ENCODE peak calls at places on chromosomes 5 and 9, in seven cellular contexts. One of them, this sample, is unnamed.

GRCh38 chr5:116374434-116374852 is 200.2 kb downstream of the SEMA6A start:
- DNase-seq in suprapubic skin: no peak
- DNase-seq in lower lobe of right lung: no peak
- DNase-seq in OCI-LY7: no peak
- DNase-seq in fibroblast of mammary gland: no peak
- DNase-seq in psoas muscle: no peak
- DNase-seq in CD4-positive, alpha-beta memory T cell: no peak
- DNase-seq in this sample: no peak

GRCh38 chr5:132419517-132420468 is 50.3 kb downstream of the SLC22A5 start:
- DNase-seq in suprapubic skin: no peak
- DNase-seq in lower lobe of right lung: peak; percentile 80
- DNase-seq in OCI-LY7: peak; percentile 82
- DNase-seq in fibroblast of mammary gland: peak; percentile 71
- DNase-seq in psoas muscle: peak; percentile 83
- DNase-seq in CD4-positive, alpha-beta memory T cell: peak; percentile 64
- DNase-seq in this sample: peak; percentile 81

GRCh38 chr5:67095346-67095871 is 101.2 kb downstream of the CD180 start:
- DNase-seq in suprapubic skin: peak; percentile 85
- DNase-seq in lower lobe of right lung: peak; percentile 56
- DNase-seq in OCI-LY7: no peak
- DNase-seq in fibroblast of mammary gland: peak; percentile 69
- DNase-seq in psoas muscle: peak; percentile 82
- DNase-seq in CD4-positive, alpha-beta memory T cell: no peak
- DNase-seq in this sample: no peak

GRCh38 chr9:19788614-19789271 is at the start of gene SLC24A2:
- DNase-seq in suprapubic skin: no peak
- DNase-seq in lower lobe of right lung: no peak
- DNase-seq in OCI-LY7: no peak
- DNase-seq in fibroblast of mammary gland: no peak
- DNase-seq in psoas muscle: no peak
- DNase-seq in CD4-positive, alpha-beta memory T cell: no peak
- DNase-seq in this sample: peak; percentile 1

GRCh38 chr9:96040591-96041461 is 165.3 kb downstream of the ERCC6L2 start:
- DNase-seq in suprapubic skin: no peak
- DNase-seq in lower lobe of right lung: no peak
- DNase-seq in OCI-LY7: no peak
- DNase-seq in fibroblast of mammary gland: no peak
- DNase-seq in psoas muscle: no peak
- DNase-seq in CD4-positive, alpha-beta memory T cell: no peak
- DNase-seq in this sample: no peak

GRCh38 chr5:100623719-100624118 is 88.5 kb downstream of the FAM174A start:
- DNase-seq in suprapubic skin: no peak
- DNase-seq in lower lobe of right lung: no peak
- DNase-seq in OCI-LY7: peak; percentile 46
- DNase-seq in fibroblast of mammary gland: peak; percentile 49
- DNase-seq in psoas muscle: no peak
- DNase-seq in CD4-positive, alpha-beta memory T cell: peak; percentile 33
- DNase-seq in this sample: no peak

GRCh38 chr5:35926389-35927051 is 11.9 kb downstream of the CAPSL start:
- DNase-seq in suprapubic skin: no peak
- DNase-seq in lower lobe of right lung: no peak
- DNase-seq in OCI-LY7: peak; percentile 80
- DNase-seq in fibroblast of mammary gland: peak; percentile 58
- DNase-seq in psoas muscle: no peak
- DNase-seq in CD4-positive, alpha-beta memory T cell: peak; percentile 70
- DNase-seq in this sample: no peak

GRCh38 chr5:173035904-173036707 is 20.0 kb upstream of the CREBRF start:
- DNase-seq in suprapubic skin: no peak
- DNase-seq in lower lobe of right lung: peak; percentile 66
- DNase-seq in OCI-LY7: peak; percentile 45
- DNase-seq in fibroblast of mammary gland: no peak
- DNase-seq in psoas muscle: no peak
- DNase-seq in CD4-positive, alpha-beta memory T cell: no peak
- DNase-seq in this sample: peak; percentile 71

GRCh38 chr9:79686381-79687130 is 114.8 kb downstream of the TLE4 start:
- DNase-seq in suprapubic skin: no peak
- DNase-seq in lower lobe of right lung: no peak
- DNase-seq in OCI-LY7: no peak
- DNase-seq in fibroblast of mammary gland: peak; percentile 93
- DNase-seq in psoas muscle: peak; percentile 54
- DNase-seq in CD4-positive, alpha-beta memory T cell: no peak
- DNase-seq in this sample: no peak

GRCh38 chr9:18928711-18929110 is 104.3 kb downstream of the SAXO1 start:
- DNase-seq in suprapubic skin: no peak
- DNase-seq in lower lobe of right lung: no peak
- DNase-seq in OCI-LY7: no peak
- DNase-seq in fibroblast of mammary gland: no peak
- DNase-seq in psoas muscle: no peak
- DNase-seq in CD4-positive, alpha-beta memory T cell: no peak
- DNase-seq in this sample: no peak

GRCh38 chr5:83077662-83078261 is 415 bp downstream of the XRCC4 start:
- DNase-seq in suprapubic skin: no peak
- DNase-seq in lower lobe of right lung: no peak
- DNase-seq in OCI-LY7: peak; percentile 24
- DNase-seq in fibroblast of mammary gland: peak; percentile 43
- DNase-seq in psoas muscle: no peak
- DNase-seq in CD4-positive, alpha-beta memory T cell: no peak
- DNase-seq in this sample: no peak

GRCh38 chr9:129379181-129379836 is 201.2 kb upstream of the IER5L start:
- DNase-seq in suprapubic skin: no peak
- DNase-seq in lower lobe of right lung: no peak
- DNase-seq in OCI-LY7: no peak
- DNase-seq in fibroblast of mammary gland: no peak
- DNase-seq in psoas muscle: no peak
- DNase-seq in CD4-positive, alpha-beta memory T cell: no peak
- DNase-seq in this sample: no peak

GRCh38 chr5:133896873-133897272 is 71.6 kb downstream of the C5orf15 start:
- DNase-seq in suprapubic skin: no peak
- DNase-seq in lower lobe of right lung: no peak
- DNase-seq in OCI-LY7: no peak
- DNase-seq in fibroblast of mammary gland: no peak
- DNase-seq in psoas muscle: no peak
- DNase-seq in CD4-positive, alpha-beta memory T cell: no peak
- DNase-seq in this sample: no peak

GRCh38 chr5:147400836-147401235 is 109.0 kb downstream of the DPYSL3 start:
- DNase-seq in suprapubic skin: no peak
- DNase-seq in lower lobe of right lung: no peak
- DNase-seq in OCI-LY7: no peak
- DNase-seq in fibroblast of mammary gland: peak; percentile 51
- DNase-seq in psoas muscle: no peak
- DNase-seq in CD4-positive, alpha-beta memory T cell: no peak
- DNase-seq in this sample: no peak

GRCh38 chr9:136309101-136309801 is 5.4 kb upstream of the CCDC187 start:
- DNase-seq in suprapubic skin: no peak
- DNase-seq in lower lobe of right lung: no peak
- DNase-seq in OCI-LY7: no peak
- DNase-seq in fibroblast of mammary gland: no peak
- DNase-seq in psoas muscle: no peak
- DNase-seq in CD4-positive, alpha-beta memory T cell: no peak
- DNase-seq in this sample: peak; percentile 48

GRCh38 chr5:78706381-78706780 is 57.8 kb upstream of the LHFPL2 start:
- DNase-seq in suprapubic skin: no peak
- DNase-seq in lower lobe of right lung: no peak
- DNase-seq in OCI-LY7: no peak
- DNase-seq in fibroblast of mammary gland: no peak
- DNase-seq in psoas muscle: no peak
- DNase-seq in CD4-positive, alpha-beta memory T cell: no peak
- DNase-seq in this sample: no peak

GRCh38 chr5:56257010-56257409 is 23.9 kb upstream of the ANKRD55 start:
- DNase-seq in suprapubic skin: no peak
- DNase-seq in lower lobe of right lung: no peak
- DNase-seq in OCI-LY7: no peak
- DNase-seq in fibroblast of mammary gland: no peak
- DNase-seq in psoas muscle: no peak
- DNase-seq in CD4-positive, alpha-beta memory T cell: no peak
- DNase-seq in this sample: no peak

GRCh38 chr5:143543358-143544255 is 140.1 kb upstream of the NR3C1 start:
- DNase-seq in suprapubic skin: no peak
- DNase-seq in lower lobe of right lung: no peak
- DNase-seq in OCI-LY7: no peak
- DNase-seq in fibroblast of mammary gland: peak; percentile 80
- DNase-seq in psoas muscle: no peak
- DNase-seq in CD4-positive, alpha-beta memory T cell: no peak
- DNase-seq in this sample: no peak

GRCh38 chr9:109441296-109441695 is 56.8 kb downstream of the PTPN3 start:
- DNase-seq in suprapubic skin: no peak
- DNase-seq in lower lobe of right lung: no peak
- DNase-seq in OCI-LY7: no peak
- DNase-seq in fibroblast of mammary gland: no peak
- DNase-seq in psoas muscle: no peak
- DNase-seq in CD4-positive, alpha-beta memory T cell: no peak
- DNase-seq in this sample: no peak

DNA sequence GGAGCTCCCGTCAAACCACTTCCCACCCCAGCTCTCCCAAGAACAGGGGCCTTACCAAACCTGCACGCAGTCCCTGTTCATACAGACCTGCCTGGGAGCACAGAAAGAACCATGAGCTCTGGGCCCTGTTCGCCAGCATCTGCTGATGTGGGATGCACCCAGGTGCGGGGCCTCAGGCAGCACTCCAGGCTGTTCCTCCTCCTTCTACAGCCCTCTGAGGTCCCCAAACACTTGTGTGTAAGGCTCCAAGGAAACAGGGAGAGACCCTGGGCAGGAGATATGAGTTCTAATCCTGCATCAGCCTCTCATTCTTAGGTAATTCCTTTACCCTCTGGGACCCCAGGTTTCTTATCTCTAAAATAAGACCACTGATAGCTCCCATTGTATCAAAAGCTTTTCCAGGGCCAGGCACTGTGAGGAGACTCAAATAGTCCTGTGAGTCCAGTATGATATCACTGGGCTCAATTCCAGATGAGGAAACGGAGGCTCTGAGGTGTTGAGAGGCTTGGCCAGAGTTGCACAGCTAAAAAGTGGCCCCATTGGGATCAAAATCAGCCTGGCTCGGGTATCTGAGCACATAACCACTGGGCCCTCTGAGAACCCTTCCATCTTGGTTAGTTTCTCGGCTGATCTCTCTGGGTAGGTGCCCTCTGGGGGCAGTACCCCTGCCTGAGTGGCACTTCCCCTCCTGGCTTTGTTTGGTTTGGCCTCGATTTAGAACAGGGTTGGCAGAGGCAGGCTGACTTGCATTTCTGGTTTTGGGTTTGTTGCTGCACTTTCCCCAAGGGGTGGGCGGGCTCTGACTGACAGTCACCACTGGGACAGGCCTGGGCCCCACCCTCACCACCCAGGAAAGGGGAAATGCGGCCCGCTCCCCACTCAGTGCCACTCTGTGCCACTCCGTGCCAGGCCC is 116.8 kb downstream of the RGS3 start:
- DNase-seq in suprapubic skin: peak; percentile 94
- DNase-seq in lower lobe of right lung: peak; percentile 98
- DNase-seq in OCI-LY7: peak; percentile 58
- DNase-seq in fibroblast of mammary gland: peak; percentile 85
- DNase-seq in psoas muscle: peak; percentile 80
- DNase-seq in CD4-positive, alpha-beta memory T cell: peak; percentile 56
- DNase-seq in this sample: no peak
- H3K4me3 ChIP-seq in suprapubic skin: no peak overlapping the region
- H3K4me3 ChIP-seq in lower lobe of right lung: peak overlapping the region; percentile 46
- H3K4me3 ChIP-seq in OCI-LY7: peak overlapping the region; percentile 52
- H3K4me3 ChIP-seq in fibroblast of mammary gland: no peak overlapping the region
- H3K4me3 ChIP-seq in psoas muscle: no peak overlapping the region
- H3K4me3 ChIP-seq in CD4-positive, alpha-beta memory T cell: peak overlapping the region; percentile 47
- H3K4me3 ChIP-seq in this sample: peak overlapping the region; percentile 29

DNA sequence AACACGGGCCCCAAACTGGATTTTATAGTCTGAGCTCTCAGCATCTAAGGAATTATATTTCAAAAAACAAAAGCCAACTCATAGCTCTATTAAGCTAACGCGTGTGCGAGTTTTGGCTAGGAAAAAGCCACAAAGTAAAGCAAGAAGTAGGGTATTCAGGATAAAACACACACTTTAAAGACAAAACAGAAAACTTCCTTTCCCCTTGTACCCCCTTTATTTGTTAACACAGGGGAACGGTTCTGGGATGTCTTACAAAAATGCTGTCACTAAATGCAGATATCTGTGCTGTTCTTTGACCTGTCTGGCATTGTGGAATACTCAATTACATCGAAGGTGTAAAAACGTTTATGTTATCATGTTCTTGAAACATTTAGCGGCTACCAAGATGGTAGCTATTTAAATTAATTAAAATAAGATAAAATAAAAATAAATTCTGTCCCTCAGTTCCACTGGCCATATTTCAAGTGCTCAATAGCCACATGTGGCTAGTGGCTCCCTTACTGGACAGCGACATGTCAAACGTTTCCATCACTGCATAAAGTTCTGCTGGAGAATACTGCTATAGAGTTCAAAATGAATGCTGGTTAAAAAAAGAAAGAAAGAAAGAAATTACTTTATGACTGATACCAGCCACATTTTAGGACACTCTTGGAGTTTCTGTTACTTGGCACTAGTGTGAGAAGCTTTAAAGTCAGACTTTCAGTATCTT is 7.2 kb upstream of the MEF2C start:
- DNase-seq in suprapubic skin: no peak
- DNase-seq in lower lobe of right lung: no peak
- DNase-seq in OCI-LY7: no peak
- DNase-seq in fibroblast of mammary gland: no peak
- DNase-seq in psoas muscle: no peak
- DNase-seq in CD4-positive, alpha-beta memory T cell: no peak
- DNase-seq in this sample: no peak
- H3K4me3 ChIP-seq in suprapubic skin: peak overlapping the region; percentile 54
- H3K4me3 ChIP-seq in lower lobe of right lung: peak overlapping the region; percentile 63
- H3K4me3 ChIP-seq in OCI-LY7: peak overlapping the region; percentile 57
- H3K4me3 ChIP-seq in fibroblast of mammary gland: peak overlapping the region; percentile 68
- H3K4me3 ChIP-seq in psoas muscle: peak overlapping the region; percentile 76
- H3K4me3 ChIP-seq in CD4-positive, alpha-beta memory T cell: no peak overlapping the region
- H3K4me3 ChIP-seq in this sample: peak overlapping the region; percentile 94

DNA sequence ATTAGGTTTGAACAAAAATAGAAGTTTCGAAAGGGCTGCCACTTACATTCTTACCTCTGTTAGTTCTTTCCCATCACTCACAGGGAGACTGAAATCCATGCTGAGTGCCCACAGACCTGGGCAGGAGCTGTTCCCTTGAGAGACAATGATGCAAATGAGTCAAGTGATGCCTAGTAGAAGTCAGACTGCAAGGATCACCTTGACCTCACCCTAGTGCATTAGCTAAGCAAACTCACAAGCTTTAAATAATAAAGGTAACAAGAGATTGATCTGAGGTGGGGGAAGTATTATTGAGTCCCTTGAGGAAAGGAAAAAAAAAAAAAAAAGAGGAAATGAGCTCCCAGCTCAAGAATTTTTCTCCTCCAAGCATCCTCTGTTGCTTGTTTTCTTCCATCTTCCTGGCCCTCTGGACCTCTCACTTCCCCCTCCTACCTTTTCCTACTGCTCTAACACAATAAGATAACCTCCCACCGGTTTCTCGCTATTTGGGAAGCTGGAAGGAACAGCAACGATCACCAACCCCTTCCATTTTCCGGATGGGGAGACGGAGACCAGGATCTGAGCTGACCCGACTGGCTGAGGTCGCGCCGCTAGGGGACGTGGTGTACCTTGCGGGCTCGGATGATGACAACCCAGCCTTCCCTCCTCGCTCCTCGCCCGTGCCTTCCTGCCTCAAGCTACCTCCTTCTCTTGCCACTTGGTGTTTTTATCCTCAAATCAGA is 2.0 kb downstream of the LPAR1 start:
- DNase-seq in suprapubic skin: peak; percentile 89
- DNase-seq in lower lobe of right lung: peak; percentile 71
- DNase-seq in OCI-LY7: no peak
- DNase-seq in fibroblast of mammary gland: peak; percentile 82
- DNase-seq in psoas muscle: peak; percentile 75
- DNase-seq in CD4-positive, alpha-beta memory T cell: no peak
- DNase-seq in this sample: no peak
- H3K4me3 ChIP-seq in suprapubic skin: peak overlapping the region; percentile 80
- H3K4me3 ChIP-seq in lower lobe of right lung: peak overlapping the region; percentile 69
- H3K4me3 ChIP-seq in OCI-LY7: no peak overlapping the region
- H3K4me3 ChIP-seq in fibroblast of mammary gland: peak overlapping the region; percentile 80
- H3K4me3 ChIP-seq in psoas muscle: peak overlapping the region; percentile 66
- H3K4me3 ChIP-seq in CD4-positive, alpha-beta memory T cell: no peak overlapping the region
- H3K4me3 ChIP-seq in this sample: no peak overlapping the region

GRCh38 chr9:3824062-3824461 is 298.3 kb upstream of the RFX3 start:
- DNase-seq in suprapubic skin: no peak
- DNase-seq in lower lobe of right lung: no peak
- DNase-seq in OCI-LY7: no peak
- DNase-seq in fibroblast of mammary gland: peak; percentile 67
- DNase-seq in psoas muscle: no peak
- DNase-seq in CD4-positive, alpha-beta memory T cell: no peak
- DNase-seq in this sample: no peak
- H3K4me3 ChIP-seq in suprapubic skin: no peak overlapping the region
- H3K4me3 ChIP-seq in lower lobe of right lung: no peak overlapping the region
- H3K4me3 ChIP-seq in OCI-LY7: no peak overlapping the region
- H3K4me3 ChIP-seq in fibroblast of mammary gland: no peak overlapping the region
- H3K4me3 ChIP-seq in psoas muscle: no peak overlapping the region
- H3K4me3 ChIP-seq in CD4-positive, alpha-beta memory T cell: no peak overlapping the region
- H3K4me3 ChIP-seq in this sample: no peak overlapping the region

This sample was measured in GM06990.